ENCODE peak calls at places on chromosomes 5 and 9, in six cellular contexts. I is breast epithelium, Z is upper lobe of left lung, B is endothelial cell of umbilical vein, E is sigmoid colon, N is HepG2. F is an unnamed sample.

GRCh38 chr5:139481122-139481533 is 1.4 kb downstream of the STING1 start:
- DNase-seq in B (peak; percentile 10), N (no peak), E (peak; percentile 72), I (peak; percentile 31), Z (peak; percentile 75), F (no peak)

GRCh38 chr9:74117731-74118130 is 379.4 kb upstream of the RORB start:
- DNase-seq in N (no peak), Z (no peak), I (no peak), B (no peak), E (no peak), F (no peak)

GRCh38 chr5:167952278-167952990 is 339.0 kb upstream of the WWC1 start:
- DNase-seq in N (no peak), B (no peak), I (no peak), E (no peak), Z (no peak), F (no peak)

GRCh38 chr5:62732677-62733121 is 154.1 kb downstream of the LRRC70 start:
- DNase-seq in B (no peak), Z (no peak), I (no peak), E (no peak), N (no peak), F (no peak)

GRCh38 chr5:116009806-116010205 is 22.5 kb upstream of the ARL14EPL start:
- DNase-seq in I (no peak), E (no peak), N (no peak), Z (no peak), B (no peak), F (no peak)

GRCh38 chr5:15255601-15256000 is 244.4 kb upstream of the FBXL7 start:
- DNase-seq in I (no peak), N (no peak), E (no peak), Z (no peak), B (no peak), F (no peak)

GRCh38 chr5:128546658-128547281 is 8.7 kb upstream of the FBN2 start:
- DNase-seq in Z (no peak), I (no peak), B (no peak), N (no peak), E (no peak), F (no peak)

GRCh38 chr9:38339496-38339895 is 53.0 kb upstream of the ALDH1B1 start:
- DNase-seq in E (no peak), N (no peak), B (no peak), I (no peak), Z (no peak), F (no peak)

GRCh38 chr5:61004448-61004847 is 59.4 kb downstream of the NDUFAF2 start:
- DNase-seq in Z (no peak), I (no peak), E (no peak), B (no peak), N (no peak), F (no peak)

GRCh38 chr5:1123418-1124147 is 11.7 kb upstream of the SLC12A7 start:
- DNase-seq in E (no peak), N (no peak), Z (no peak), I (no peak), B (no peak), F (no peak)

GRCh38 chr9:92292338-92293074 is 991 bp downstream of the IARS1 start:
- DNase-seq in E (no peak), N (peak; percentile 18), B (no peak), Z (no peak), I (no peak), F (no peak)

GRCh38 chr9:126630458-126631237 is 16.9 kb downstream of the LMX1B start:
- DNase-seq in Z (no peak), N (no peak), I (no peak), B (no peak), E (no peak), F (no peak)

GRCh38 chr5:123097483-123097870 is 8.4 kb downstream of the PRDM6 start:
- DNase-seq in B (no peak), I (no peak), N (no peak), E (no peak), Z (no peak), F (no peak)

GRCh38 chr5:115815693-115816225 is 700 bp downstream of the CDO1 start:
- DNase-seq in Z (no peak), N (no peak), I (no peak), B (peak; percentile 9), E (no peak), F (no peak)

GRCh38 chr5:152332696-152333095 is 72.4 kb downstream of the NMUR2 start:
- DNase-seq in Z (no peak), B (no peak), N (no peak), I (no peak), E (no peak), F (no peak)

GRCh38 chr5:125657936-125658335 is 765.3 kb upstream of the GRAMD2B start:
- DNase-seq in N (no peak), Z (no peak), B (no peak), E (no peak), I (no peak), F (no peak)

GRCh38 chr9:122219856-122220672 is 8.7 kb downstream of the LHX6 start:
- DNase-seq in B (no peak), N (no peak), I (no peak), Z (no peak), E (no peak), F (no peak)

GRCh38 chr5:5221731-5222130 is 81.6 kb downstream of the ADAMTS16 start:
- DNase-seq in N (no peak), E (no peak), Z (no peak), I (no peak), B (no peak), F (no peak)

GRCh38 chr5:172777381-172778222 is 6.6 kb upstream of the DUSP1 start:
- DNase-seq in Z (peak; percentile 95), N (peak; percentile 90), E (peak; percentile 97), B (peak; percentile 56), I (peak; percentile 92), F (peak; percentile 87)

GRCh38 chr9:112726428-112726827 is 8.5 kb upstream of the INIP start:
- DNase-seq in N (no peak), B (no peak), Z (no peak), E (no peak), I (no peak), F (no peak)

GRCh38 chr9:77224750-77225312 is 47.5 kb downstream of the VPS13A start:
- DNase-seq in N (no peak), E (no peak), I (no peak), B (no peak), Z (no peak), F (no peak)

GRCh38 chr9:34961574-34962480 is 3.7 kb downstream of the PHF24 start:
- DNase-seq in E (no peak), N (no peak), I (no peak), Z (no peak), B (peak; percentile 30), F (no peak)

GRCh38 chr9:1207681-1208080 is 157.5 kb downstream of the DMRT2 start:
- DNase-seq in N (no peak), Z (no peak), I (no peak), B (no peak), E (no peak), F (no peak)

GRCh38 chr5:129103397-129103796 is 8.8 kb downstream of the ISOC1 start:
- DNase-seq in N (no peak), I (no peak), E (no peak), Z (no peak), B (no peak), F (no peak)

GRCh38 chr9:79213417-79214125 is 358.2 kb upstream of the TLE4 start:
- DNase-seq in B (no peak), E (no peak), I (no peak), N (no peak), Z (no peak), F (no peak)

GRCh38 chr5:126855266-126855665 is 78.3 kb downstream of the LMNB1 start:
- DNase-seq in N (no peak), B (no peak), Z (no peak), E (no peak), I (no peak), F (no peak)

GRCh38 chr5:36079200-36079761 is 12.6 kb upstream of the UGT3A2 start:
- DNase-seq in Z (no peak), E (no peak), I (no peak), N (peak; percentile 55), B (peak; percentile 62), F (no peak)

GRCh38 chr5:110663525-110663924 is 62.9 kb downstream of the TMEM232 start:
- DNase-seq in N (no peak), Z (no peak), B (no peak), I (no peak), E (no peak), F (no peak)

GRCh38 chr5:85049020-85049419 is 664.3 kb upstream of the EDIL3 start:
- DNase-seq in Z (no peak), E (no peak), I (no peak), B (peak; percentile 18), N (peak; percentile 4), F (no peak)
- TF ChIP-seq CTCF in Z (no peak), E (no peak), I (no peak), B (peak; percentile 20), N (peak; percentile 45), F (no peak)

GRCh38 chr9:124813041-124813440 is 36.1 kb downstream of the OLFML2A start:
- DNase-seq in I (no peak), B (no peak), N (no peak), Z (no peak), E (no peak), F (no peak)

GRCh38 chr9:124813496-124814177 is 36.7 kb downstream of the OLFML2A start:
- DNase-seq in I (no peak), E (no peak), B (no peak), N (no peak), Z (no peak), F (no peak)

GRCh38 chr9:124814178-124814535 is 37.2 kb downstream of the OLFML2A start:
- DNase-seq in N (no peak), I (peak; percentile 63), B (no peak), Z (no peak), E (no peak), F (no peak)

GRCh38 chr9:124810513-124811355 is 33.8 kb downstream of the OLFML2A start:
- DNase-seq in B (no peak), Z (no peak), I (peak; percentile 42), N (peak; percentile 65), E (no peak), F (no peak)

DNA sequence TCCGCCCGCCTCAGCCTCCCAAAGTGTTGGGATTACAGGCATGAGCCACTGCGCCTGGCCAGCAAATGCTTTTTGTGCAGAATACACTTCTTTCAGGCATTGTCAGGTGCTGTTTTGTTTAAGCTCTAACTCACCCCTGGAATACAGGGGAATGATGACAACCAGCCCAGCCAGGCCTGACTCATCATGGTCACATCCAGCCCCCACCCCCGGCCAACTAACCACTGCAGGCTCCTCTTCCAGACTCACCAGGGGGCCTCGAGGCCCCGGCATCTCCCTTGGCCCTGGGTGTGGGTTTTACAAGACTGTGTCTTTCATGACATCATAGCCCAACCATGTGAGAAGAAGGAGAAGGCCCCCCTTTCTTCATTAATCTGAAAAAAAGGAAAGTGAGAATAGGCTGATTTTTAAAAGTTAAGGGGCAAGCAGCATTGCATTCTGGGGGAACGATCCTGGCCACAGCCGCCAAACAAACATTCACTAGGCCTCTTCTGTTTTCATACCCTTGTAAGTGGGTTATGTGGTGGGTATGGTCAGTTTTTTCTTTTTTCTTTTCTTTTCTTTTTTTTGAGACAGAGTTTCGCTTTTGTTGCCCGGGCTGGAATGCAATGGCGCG is 35.6 kb downstream of the OLFML2A start:
- DNase-seq in E (peak; percentile 93), I (peak; percentile 58), Z (no peak), N (peak; percentile 56), B (no peak), F (no peak)
- TF ChIP-seq POLR2AphosphoS5 in E (peak; percentile 51), I (no peak), Z (no peak), N (no peak), B (no peak), F (no peak)

GRCh38 chr9:124220551-124221451 is 36.9 kb upstream of the NEK6 start:
- DNase-seq in Z (peak; percentile 41), I (no peak), E (peak; percentile 65), B (peak; percentile 91), N (peak; percentile 44), F (peak; percentile 82)
- H3K4me1 ChIP-seq in Z (peaks cover 73% of the 10 kb centered on the region), I (no peaks in the 10 kb centered on the region), E (peaks cover 14% of the 10 kb centered on the region), B (peaks cover 47% of the 10 kb centered on the region), N (peaks cover 85% of the 10 kb centered on the region), F (peaks cover 52% of the 10 kb centered on the region)

GRCh38 chr5:78509884-78510769 is 138.4 kb downstream of the LHFPL2 start:
- DNase-seq in Z (peak; percentile 81), B (peak; percentile 60), E (peak; percentile 88), I (peak; percentile 44), N (no peak), F (peak; percentile 85)
- TF ChIP-seq CTCF in Z (no peak), B (peak; percentile 13), E (no peak), I (no peak), N (no peak), F (no peak)

F was measured in stomach.